ENCODE peak calls at places on chromosome 9, in eight cellular contexts. F, C, U, P, A, H, Z and Q are unnamed samples.

GRCh38 chr9:82035332-82035731 is 46.8 kb downstream of the SPATA31D1 start:
- DNase-seq in F (no peak), C (no peak), U (no peak), P (no peak), A (no peak), H (no peak), Z (no peak), Q (no peak)

GRCh38 chr9:116466289-116467012 is 220.7 kb upstream of the TRIM32 start:
- DNase-seq in F (no peak), C (no peak), U (no peak), P (no peak), A (peak; percentile 86), H (peak; percentile 79), Z (no peak), Q (no peak)

GRCh38 chr9:86534572-86535258 is 180.5 kb upstream of the TUT7 start:
- DNase-seq in F (no peak), C (no peak), U (no peak), P (no peak), A (peak; percentile 69), H (peak; percentile 96), Z (peak; percentile 21), Q (peak; percentile 74)

GRCh38 chr9:134066923-134067851 is 639 bp downstream of the BRD3 start:
- DNase-seq in F (peak; percentile 23), C (peak; percentile 47), U (peak; percentile 36), P (peak; percentile 58), A (peak; percentile 31), H (peak; percentile 19), Z (peak; percentile 61), Q (no peak)

GRCh38 chr9:121785673-121786542 is 134.5 kb downstream of the DAB2IP start:
- DNase-seq in F (no peak), C (no peak), U (no peak), P (no peak), A (no peak), H (no peak), Z (no peak), Q (no peak)

GRCh38 chr9:23941051-23941450 is 115.0 kb upstream of the ELAVL2 start:
- DNase-seq in F (no peak), C (no peak), U (no peak), P (no peak), A (no peak), H (no peak), Z (no peak), Q (no peak)

GRCh38 chr9:104071589-104071988 is 22.5 kb upstream of the SMC2 start:
- DNase-seq in F (no peak), C (no peak), U (no peak), P (no peak), A (no peak), H (no peak), Z (no peak), Q (no peak)

GRCh38 chr9:137235424-137236237 is 4.9 kb downstream of the SLC34A3 start:
- DNase-seq in F (no peak), C (no peak), U (no peak), P (no peak), A (no peak), H (no peak), Z (no peak), Q (no peak)

GRCh38 chr9:116102596-116102995 is 51.0 kb upstream of the PAPPA start:
- DNase-seq in F (no peak), C (no peak), U (no peak), P (no peak), A (no peak), H (no peak), Z (no peak), Q (no peak)

GRCh38 chr9:133506653-133507038 is 18.1 kb downstream of the MYMK start:
- DNase-seq in F (no peak), C (no peak), U (no peak), P (no peak), A (peak; percentile 73), H (peak; percentile 95), Z (no peak), Q (peak; percentile 59)

GRCh38 chr9:135152608-135153337 is 65.3 kb downstream of the OLFM1 start:
- DNase-seq in F (no peak), C (no peak), U (peak; percentile 39), P (no peak), A (no peak), H (no peak), Z (peak; percentile 85), Q (no peak)

GRCh38 chr9:93567271-93567959 is 9.0 kb upstream of the PHF2 start:
- DNase-seq in F (no peak), C (peak; percentile 22), U (no peak), P (peak; percentile 48), A (no peak), H (peak; percentile 17), Z (no peak), Q (no peak)

GRCh38 chr9:110691002-110691549 is 22.5 kb downstream of the MUSK start:
- DNase-seq in F (no peak), C (no peak), U (no peak), P (no peak), A (peak; percentile 13), H (peak; percentile 40), Z (peak; percentile 47), Q (peak; percentile 35)

GRCh38 chr9:33172256-33172678 is 5.1 kb upstream of the B4GALT1 start:
- DNase-seq in F (no peak), C (no peak), U (no peak), P (no peak), A (peak; percentile 94), H (peak; percentile 98), Z (no peak), Q (peak; percentile 72)

GRCh38 chr9:33168941-33169544 is 1.9 kb upstream of the B4GALT1 start:
- DNase-seq in F (no peak), C (no peak), U (no peak), P (no peak), A (no peak), H (no peak), Z (no peak), Q (no peak)

GRCh38 chr9:33172735-33173238 is 5.7 kb upstream of the B4GALT1 start:
- DNase-seq in F (no peak), C (no peak), U (no peak), P (no peak), A (peak; percentile 56), H (no peak), Z (no peak), Q (no peak)

GRCh38 chr9:33167949-33168535 is 906 bp upstream of the B4GALT1 start:
- DNase-seq in F (peak; percentile 48), C (peak; percentile 39), U (no peak), P (no peak), A (no peak), H (no peak), Z (no peak), Q (peak; percentile 31)

GRCh38 chr9:33170464-33171156 is 3.5 kb upstream of the B4GALT1 start:
- DNase-seq in F (no peak), C (peak; percentile 35), U (no peak), P (no peak), A (no peak), H (no peak), Z (peak; percentile 65), Q (peak; percentile 22)
- TF ChIP-seq CTCF in F (peak; percentile 33), C (peak; percentile 72), U (peak; percentile 46), P (peak; percentile 49), A (peak; percentile 8), H (no peak), Z (peak; percentile 55), Q (peak; percentile 39)

GRCh38 chr9:74499111-74499601 is 2.0 kb downstream of the RORB start:
- DNase-seq in F (no peak), C (no peak), U (no peak), P (peak; percentile 46), A (no peak), H (no peak), Z (no peak), Q (peak; percentile 9)

GRCh38 chr9:74496819-74497749 is at the start of gene RORB:
- DNase-seq in F (peak; percentile 46), C (no peak), U (no peak), P (peak; percentile 91), A (peak; percentile 38), H (peak; percentile 23), Z (peak; percentile 60), Q (peak; percentile 71)

GRCh38 chr9:74497750-74498615 is 848 bp downstream of the RORB start:
- DNase-seq in F (no peak), C (no peak), U (no peak), P (peak; percentile 63), A (peak; percentile 23), H (peak; percentile 26), Z (peak; percentile 12), Q (peak; percentile 43)

GRCh38 chr9:74499770-74500583 is 2.8 kb downstream of the RORB start:
- DNase-seq in F (no peak), C (no peak), U (no peak), P (peak; percentile 42), A (no peak), H (no peak), Z (no peak), Q (peak; percentile 27)

DNA sequence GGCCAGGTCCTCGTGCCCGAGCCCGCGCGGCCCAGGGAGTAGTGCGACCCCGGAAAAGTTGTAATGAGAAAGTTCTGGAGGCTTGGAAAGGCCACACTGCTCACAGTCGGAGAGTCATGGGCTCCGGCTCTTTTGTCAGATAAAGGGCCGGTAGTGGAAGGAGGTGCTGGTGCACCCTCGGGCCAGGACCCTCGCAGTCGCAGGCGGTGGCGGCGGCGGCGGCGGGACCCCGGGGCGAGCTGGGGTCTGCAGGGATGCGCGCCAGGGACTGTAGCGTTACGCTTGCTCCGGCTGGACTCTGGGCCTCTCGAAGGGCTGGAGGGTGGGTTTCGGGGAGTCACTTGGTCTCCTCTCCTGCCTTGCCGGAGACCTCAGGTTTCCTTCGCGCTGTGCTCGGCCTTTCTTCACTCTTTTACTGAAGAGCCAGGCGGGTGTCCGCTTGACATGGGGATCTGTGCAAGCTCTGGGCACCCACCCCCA is 1.5 kb downstream of the RORB start:
- DNase-seq in F (no peak), C (no peak), U (no peak), P (peak; percentile 50), A (no peak), H (no peak), Z (no peak), Q (no peak)
- H3K4me3 ChIP-seq in F (peak overlapping the region; percentile 47), C (no peak overlapping the region), U (peak overlapping the region; percentile 46), P (peak overlapping the region; percentile 77), A (peak overlapping the region; percentile 70), H (peak overlapping the region; percentile 77), Z (peak overlapping the region; percentile 40), Q (peak overlapping the region; percentile 73)

DNA sequence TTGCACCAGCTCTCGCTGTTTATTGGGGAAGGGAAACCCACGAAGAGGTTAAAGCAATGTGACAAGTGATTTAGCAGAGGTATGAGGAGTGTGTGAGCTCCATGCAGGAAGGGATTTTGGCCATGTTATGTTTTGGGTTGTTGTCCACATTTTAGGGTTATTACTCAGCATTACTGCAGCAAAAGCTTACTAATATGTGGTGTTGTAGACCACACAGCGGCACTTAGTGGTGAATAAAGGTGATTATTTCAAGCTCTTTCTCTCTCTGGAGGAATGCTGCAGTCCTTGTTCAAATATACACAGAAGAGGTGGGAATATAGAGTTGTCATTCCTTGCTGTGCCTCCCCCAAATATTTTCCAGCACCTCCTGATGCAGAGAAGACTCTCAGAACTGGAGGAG is 29.7 kb upstream of the AKNA start:
- DNase-seq in F (no peak), C (no peak), U (no peak), P (no peak), A (peak; percentile 18), H (peak; percentile 70), Z (no peak), Q (peak; percentile 41)
- TF ChIP-seq CTCF in F (no peak), C (peak; percentile 56), U (no peak), P (no peak), A (no peak), H (peak; percentile 29), Z (no peak), Q (no peak)

DNA sequence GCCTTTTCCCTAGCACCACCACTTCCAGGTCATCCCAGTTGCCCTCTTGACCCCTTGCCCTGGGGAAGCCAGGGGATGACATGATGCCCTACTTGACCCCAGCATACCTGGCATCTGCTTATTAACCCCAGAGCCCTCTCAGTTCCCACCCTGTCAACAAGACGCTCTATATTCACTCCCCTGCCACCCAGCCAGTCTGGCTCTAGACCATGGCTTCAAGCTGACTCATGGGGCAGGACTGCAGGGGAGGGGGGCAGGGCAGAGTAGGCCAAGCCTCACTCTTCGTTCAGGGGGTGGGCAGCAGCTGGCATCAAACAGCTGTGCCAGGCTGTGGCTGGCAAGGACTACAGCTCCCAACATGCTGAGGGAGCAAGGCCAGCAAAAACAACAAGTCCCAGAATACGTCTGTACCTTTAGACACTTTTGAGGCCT is 5.3 kb downstream of the ATOSB start:
- DNase-seq in F (no peak), C (no peak), U (no peak), P (no peak), A (peak; percentile 42), H (peak; percentile 37), Z (peak; percentile 31), Q (peak; percentile 56)
- H3K4me3 ChIP-seq in F (peak overlapping the region; percentile 61), C (no peak overlapping the region), U (peak overlapping the region; percentile 68), P (no peak overlapping the region), A (peak overlapping the region; percentile 86), H (peak overlapping the region; percentile 87), Z (peak overlapping the region; percentile 78), Q (peak overlapping the region; percentile 88)